ENCODE peak calls at places on chromosomes 13 and 19, in six cellular contexts. M, L, S, B, Z and P are unnamed samples.
A peak's percentile ranks its signal among the peaks of the same experiment; 100 is the strongest.

GRCh38 chr19:55460670-55461258 is 678 bp downstream of the ISOC2 start:
- DNase-seq in Z (peak; percentile 64), B (peak; percentile 94), M (peak; percentile 87), S (peak; percentile 87), L (peak; percentile 74), P (no peak)

GRCh38 chr19:53424968-53425597 is 6.7 kb upstream of the ZNF761 start:
- DNase-seq in S (peak; percentile 56), B (peak; percentile 88), M (peak; percentile 86), L (peak; percentile 1), Z (peak; percentile 71), P (no peak)

GRCh38 chr13:27024062-27024461 is 147.5 kb downstream of the USP12 start:
- DNase-seq in S (no peak), M (no peak), Z (no peak), L (no peak), B (no peak), P (no peak)

GRCh38 chr13:43102304-43102703 is 78.9 kb downstream of the DNAJC15 start:
- DNase-seq in M (no peak), Z (no peak), S (no peak), B (no peak), L (no peak), P (no peak)

GRCh38 chr19:58181902-58182576 is 822 bp upstream of the ZNF274 start:
- DNase-seq in Z (peak; percentile 69), M (no peak), S (peak; percentile 30), L (peak; percentile 51), B (peak; percentile 57), P (no peak)

GRCh38 chr19:42279148-42279901 is 10.3 kb downstream of the CIC start:
- DNase-seq in S (no peak), B (peak; percentile 21), M (no peak), L (no peak), Z (no peak), P (no peak)

GRCh38 chr19:30222428-30222873 is 149.7 kb upstream of the ZNF536 start:
- DNase-seq in S (peak; percentile 29), M (no peak), B (peak; percentile 60), Z (peak; percentile 45), L (no peak), P (no peak)

GRCh38 chr19:29404015-29404414 is 121.8 kb upstream of the VSTM2B start:
- DNase-seq in L (no peak), M (no peak), B (no peak), Z (no peak), S (no peak), P (peak; percentile 87)

GRCh38 chr13:44373601-44374347 is at the start of gene SERP2:
- DNase-seq in Z (peak; percentile 31), M (peak; percentile 56), B (peak; percentile 77), S (peak; percentile 46), L (no peak), P (no peak)

GRCh38 chr19:53868892-53869804 is 1.5 kb downstream of the MYADM start:
- DNase-seq in S (peak; percentile 92), B (peak; percentile 97), M (peak; percentile 92), Z (peak; percentile 86), L (peak; percentile 83), P (no peak)

GRCh38 chr19:18086590-18087138 is at the start of gene IL12RB1:
- DNase-seq in L (no peak), M (no peak), S (no peak), B (peak; percentile 53), Z (peak; percentile 64), P (no peak)

GRCh38 chr19:13932911-13933393 is 5.3 kb downstream of the PODNL1 start:
- DNase-seq in B (no peak), M (no peak), S (no peak), L (no peak), Z (no peak), P (no peak)

GRCh38 chr19:1277061-1277460 is 1.7 kb downstream of the FAM174C start:
- DNase-seq in S (peak; percentile 18), B (no peak), Z (no peak), L (no peak), M (no peak), P (no peak)

GRCh38 chr13:72920097-72920496 is 138.2 kb downstream of the PIBF1 start:
- DNase-seq in B (peak; percentile 39), M (no peak), S (no peak), L (peak; percentile 2), Z (no peak), P (no peak)

GRCh38 chr19:16252459-16253205 is 54.9 kb downstream of the AP1M1 start:
- DNase-seq in B (peak; percentile 76), M (no peak), S (no peak), L (no peak), Z (no peak), P (no peak)

GRCh38 chr19:482186-483041 is 13.9 kb upstream of the MADCAM1 start:
- DNase-seq in M (no peak), B (no peak), S (no peak), Z (no peak), L (no peak), P (no peak)

GRCh38 chr13:113906566-113906965 is 42.7 kb upstream of the GAS6 start:
- DNase-seq in S (no peak), L (no peak), M (no peak), B (no peak), Z (no peak), P (no peak)

GRCh38 chr19:1252221-1252817 is 3.9 kb downstream of the MIDN start:
- DNase-seq in Z (peak; percentile 71), B (peak; percentile 98), M (peak; percentile 95), S (peak; percentile 91), L (peak; percentile 99), P (no peak)

GRCh38 chr19:45922281-45922680 is 7.7 kb upstream of the NANOS2 start:
- DNase-seq in S (no peak), M (no peak), L (no peak), Z (no peak), B (no peak), P (no peak)

GRCh38 chr19:2770055-2771013 is 12.7 kb downstream of the SGTA start:
- DNase-seq in B (peak; percentile 80), M (no peak), L (no peak), Z (no peak), S (peak; percentile 62), P (no peak)

GRCh38 chr19:41945135-41945766 is 13.9 kb downstream of the RABAC1 start:
- DNase-seq in L (no peak), Z (peak; percentile 85), B (peak; percentile 61), M (no peak), S (no peak), P (no peak)

GRCh38 chr19:19595171-19595701 is 23.3 kb downstream of the PBX4 start:
- DNase-seq in S (no peak), M (no peak), Z (no peak), L (peak; percentile 55), B (no peak), P (no peak)

GRCh38 chr13:89783221-89783755 is 1564.2 kb upstream of the MIR17HG start:
- DNase-seq in Z (no peak), S (no peak), L (no peak), B (no peak), M (no peak), P (no peak)

GRCh38 chr13:74144269-74144668 is 10.1 kb upstream of the KLF12 start:
- DNase-seq in Z (no peak), L (no peak), S (no peak), B (no peak), M (no peak), P (no peak)

GRCh38 chr13:56886398-56886797 is 254.3 kb upstream of the PRR20A start:
- DNase-seq in L (no peak), Z (no peak), S (no peak), B (no peak), M (no peak), P (no peak)

GRCh38 chr19:7751157-7751783 is 3.9 kb upstream of the CD209 start:
- DNase-seq in S (no peak), L (peak; percentile 15), M (no peak), Z (peak; percentile 34), B (no peak), P (no peak)

GRCh38 chr19:45195764-45196163 is 17.2 kb downstream of the BLOC1S3 start:
- DNase-seq in L (no peak), B (no peak), S (no peak), M (no peak), Z (no peak), P (no peak)

GRCh38 chr19:11984986-11985385 is 20.1 kb downstream of the ZNF763 start:
- DNase-seq in M (no peak), S (no peak), B (no peak), Z (peak; percentile 9), L (no peak), P (no peak)

GRCh38 chr19:2070986-2071673 is 20.1 kb upstream of the MKNK2 start:
- DNase-seq in M (no peak), Z (no peak), L (no peak), B (no peak), S (no peak), P (no peak)

GRCh38 chr13:109485136-109485794 is 301.1 kb downstream of the IRS2 start:
- DNase-seq in B (no peak), Z (no peak), L (no peak), M (no peak), S (no peak), P (no peak)

GRCh38 chr19:18294467-18294864 is 13.0 kb upstream of the JUND start:
- DNase-seq in L (no peak), Z (peak; percentile 95), M (no peak), S (no peak), B (peak; percentile 79), P (no peak)

GRCh38 chr19:23249911-23250649 is at the start of gene ZNF724:
- DNase-seq in Z (peak; percentile 85), B (peak; percentile 96), L (peak; percentile 99), S (peak; percentile 89), M (peak; percentile 90), P (peak; percentile 87)

GRCh38 chr19:51354742-51355148 is 11.4 kb downstream of the ETFB start:
- DNase-seq in Z (peak; percentile 32), L (no peak), B (no peak), M (no peak), S (no peak), P (no peak)